ENCODE peak calls at places on chromosomes 4 and X, in seven cellular contexts. One of them, this sample, is unnamed.

GRCh38 chr4:108168672-108169562 is at the start of gene LEF1:
- DNase-seq in A549: no peak
- DNase-seq in IMR-90: peak; percentile 11
- DNase-seq in body of pancreas: peak; percentile 15
- DNase-seq in aorta: peak; percentile 75
- DNase-seq in neural progenitor cell: peak; percentile 93
- DNase-seq in cardiac muscle cell: peak; percentile 90
- DNase-seq in this sample: no peak

GRCh38 chr4:8768357-8768999 is 103.2 kb downstream of the HMX1 start:
- DNase-seq in aorta: peak; percentile 56
- DNase-seq in cardiac muscle cell: no peak
- DNase-seq in neural progenitor cell: no peak
- DNase-seq in body of pancreas: peak; percentile 5
- DNase-seq in IMR-90: no peak
- DNase-seq in A549: no peak
- DNase-seq in this sample: peak; percentile 7

GRCh38 chrX:3403748-3404147 is 57.3 kb upstream of the MXRA5 start:
- DNase-seq in A549: no peak
- DNase-seq in body of pancreas: no peak
- DNase-seq in neural progenitor cell: no peak
- DNase-seq in IMR-90: no peak
- DNase-seq in aorta: no peak
- DNase-seq in cardiac muscle cell: no peak
- DNase-seq in this sample: no peak

GRCh38 chr4:139176299-139177048 is 544 bp downstream of the ELF2 start:
- DNase-seq in neural progenitor cell: peak; percentile 90
- DNase-seq in aorta: peak; percentile 95
- DNase-seq in A549: peak; percentile 35
- DNase-seq in cardiac muscle cell: peak; percentile 86
- DNase-seq in IMR-90: peak; percentile 79
- DNase-seq in body of pancreas: peak; percentile 81
- DNase-seq in this sample: peak; percentile 87

GRCh38 chr4:62914758-62915157 is 1494.5 kb downstream of the TECRL start:
- DNase-seq in body of pancreas: no peak
- DNase-seq in A549: no peak
- DNase-seq in cardiac muscle cell: no peak
- DNase-seq in IMR-90: no peak
- DNase-seq in neural progenitor cell: no peak
- DNase-seq in aorta: no peak
- DNase-seq in this sample: no peak

GRCh38 chr4:73867783-73868182 is 1.4 kb upstream of the CXCL1 start:
- DNase-seq in neural progenitor cell: no peak
- DNase-seq in body of pancreas: peak; percentile 42
- DNase-seq in cardiac muscle cell: no peak
- DNase-seq in A549: peak; percentile 32
- DNase-seq in aorta: no peak
- DNase-seq in IMR-90: no peak
- DNase-seq in this sample: no peak

GRCh38 chr4:169024762-169025161 is 14.7 kb upstream of the CBR4 start:
- DNase-seq in cardiac muscle cell: peak; percentile 23
- DNase-seq in body of pancreas: no peak
- DNase-seq in IMR-90: peak; percentile 59
- DNase-seq in aorta: no peak
- DNase-seq in A549: peak; percentile 21
- DNase-seq in neural progenitor cell: peak; percentile 49
- DNase-seq in this sample: no peak

GRCh38 chr4:22385615-22386014 is 130.3 kb downstream of the ADGRA3 start:
- DNase-seq in cardiac muscle cell: no peak
- DNase-seq in body of pancreas: no peak
- DNase-seq in neural progenitor cell: no peak
- DNase-seq in IMR-90: peak; percentile 74
- DNase-seq in aorta: no peak
- DNase-seq in A549: no peak
- DNase-seq in this sample: no peak

GRCh38 chr4:24930136-24930535 is 17.3 kb upstream of the CCDC149 start:
- DNase-seq in cardiac muscle cell: no peak
- DNase-seq in aorta: no peak
- DNase-seq in A549: no peak
- DNase-seq in IMR-90: no peak
- DNase-seq in neural progenitor cell: no peak
- DNase-seq in body of pancreas: no peak
- DNase-seq in this sample: no peak

GRCh38 chr4:185955817-185956542 is 113.0 kb upstream of the TLR3 start:
- DNase-seq in cardiac muscle cell: no peak
- DNase-seq in body of pancreas: no peak
- DNase-seq in neural progenitor cell: peak; percentile 78
- DNase-seq in IMR-90: no peak
- DNase-seq in aorta: no peak
- DNase-seq in A549: no peak
- DNase-seq in this sample: no peak

GRCh38 chr4:21554036-21554435 is 394.5 kb downstream of the KCNIP4 start:
- DNase-seq in neural progenitor cell: no peak
- DNase-seq in cardiac muscle cell: peak; percentile 5
- DNase-seq in IMR-90: no peak
- DNase-seq in aorta: no peak
- DNase-seq in A549: no peak
- DNase-seq in body of pancreas: no peak
- DNase-seq in this sample: no peak

GRCh38 chr4:101227715-101228114 is 119.6 kb downstream of the PPP3CA start:
- DNase-seq in body of pancreas: no peak
- DNase-seq in IMR-90: no peak
- DNase-seq in aorta: no peak
- DNase-seq in cardiac muscle cell: no peak
- DNase-seq in neural progenitor cell: no peak
- DNase-seq in A549: no peak
- DNase-seq in this sample: no peak

GRCh38 chr4:1209821-1210220 is 37.4 kb upstream of the SPON2 start:
- DNase-seq in body of pancreas: peak; percentile 43
- DNase-seq in A549: no peak
- DNase-seq in neural progenitor cell: no peak
- DNase-seq in cardiac muscle cell: peak; percentile 60
- DNase-seq in IMR-90: peak; percentile 80
- DNase-seq in aorta: peak; percentile 91
- DNase-seq in this sample: peak; percentile 88

GRCh38 chr4:1207603-1208265 is 35.4 kb upstream of the SPON2 start:
- DNase-seq in A549: no peak
- DNase-seq in aorta: peak; percentile 80
- DNase-seq in IMR-90: peak; percentile 87
- DNase-seq in neural progenitor cell: no peak
- DNase-seq in cardiac muscle cell: no peak
- DNase-seq in body of pancreas: peak; percentile 75
- DNase-seq in this sample: peak; percentile 76

GRCh38 chr4:1207157-1207470 is 34.7 kb upstream of the SPON2 start:
- DNase-seq in body of pancreas: peak; percentile 13
- DNase-seq in neural progenitor cell: no peak
- DNase-seq in IMR-90: no peak
- DNase-seq in cardiac muscle cell: no peak
- DNase-seq in aorta: no peak
- DNase-seq in A549: no peak
- DNase-seq in this sample: peak; percentile 16

GRCh38 chr4:1208970-1209704 is 36.8 kb upstream of the SPON2 start:
- DNase-seq in IMR-90: peak; percentile 33
- DNase-seq in neural progenitor cell: no peak
- DNase-seq in aorta: peak; percentile 76
- DNase-seq in body of pancreas: peak; percentile 35
- DNase-seq in A549: no peak
- DNase-seq in cardiac muscle cell: no peak
- DNase-seq in this sample: peak; percentile 32

GRCh38 chr4:1208266-1208961 is 36.0 kb upstream of the SPON2 start:
- DNase-seq in IMR-90: no peak
- DNase-seq in cardiac muscle cell: no peak
- DNase-seq in neural progenitor cell: no peak
- DNase-seq in body of pancreas: peak; percentile 18
- DNase-seq in aorta: peak; percentile 72
- DNase-seq in A549: no peak
- DNase-seq in this sample: peak; percentile 43
- H3K4me1 ChIP-seq in IMR-90: peaks cover 38% of the 10 kb centered on the region
- H3K4me1 ChIP-seq in cardiac muscle cell: peaks cover 5% of the 10 kb centered on the region
- H3K4me1 ChIP-seq in neural progenitor cell: no peaks in the 10 kb centered on the region
- H3K4me1 ChIP-seq in body of pancreas: peaks cover 57% of the 10 kb centered on the region
- H3K4me1 ChIP-seq in aorta: no peaks in the 10 kb centered on the region
- H3K4me1 ChIP-seq in A549: no peaks in the 10 kb centered on the region
- H3K4me1 ChIP-seq in this sample: peaks cover 49% of the 10 kb centered on the region

GRCh38 chr4:180060159-180060889 is 2182.9 kb upstream of the TENM3 start:
- DNase-seq in IMR-90: peak; percentile 37
- DNase-seq in aorta: no peak
- DNase-seq in body of pancreas: no peak
- DNase-seq in neural progenitor cell: peak; percentile 39
- DNase-seq in A549: peak; percentile 1
- DNase-seq in cardiac muscle cell: peak; percentile 21
- DNase-seq in this sample: no peak

GRCh38 chr4:180057891-180058643 is 2185.1 kb upstream of the TENM3 start:
- DNase-seq in A549: peak; percentile 3
- DNase-seq in IMR-90: no peak
- DNase-seq in neural progenitor cell: peak; percentile 61
- DNase-seq in aorta: peak; percentile 75
- DNase-seq in cardiac muscle cell: peak; percentile 49
- DNase-seq in body of pancreas: no peak
- DNase-seq in this sample: no peak

GRCh38 chr4:180057198-180057821 is 2185.9 kb upstream of the TENM3 start:
- DNase-seq in A549: peak; percentile 1
- DNase-seq in neural progenitor cell: peak; percentile 39
- DNase-seq in cardiac muscle cell: peak; percentile 27
- DNase-seq in body of pancreas: no peak
- DNase-seq in aorta: no peak
- DNase-seq in IMR-90: no peak
- DNase-seq in this sample: no peak

GRCh38 chr4:180059216-180059881 is 2183.9 kb upstream of the TENM3 start:
- DNase-seq in A549: peak; percentile 0
- DNase-seq in body of pancreas: no peak
- DNase-seq in cardiac muscle cell: peak; percentile 57
- DNase-seq in IMR-90: no peak
- DNase-seq in neural progenitor cell: peak; percentile 74
- DNase-seq in aorta: peak; percentile 72
- DNase-seq in this sample: no peak

GRCh38 chr4:180058731-180059215 is 2184.4 kb upstream of the TENM3 start:
- DNase-seq in IMR-90: peak; percentile 44
- DNase-seq in neural progenitor cell: peak; percentile 76
- DNase-seq in cardiac muscle cell: peak; percentile 77
- DNase-seq in body of pancreas: peak; percentile 23
- DNase-seq in A549: peak; percentile 10
- DNase-seq in aorta: peak; percentile 77
- DNase-seq in this sample: no peak
- H3K27ac ChIP-seq in IMR-90: no peak overlapping the region
- H3K27ac ChIP-seq in neural progenitor cell: no peak overlapping the region
- H3K27ac ChIP-seq in cardiac muscle cell: no peak overlapping the region
- H3K27ac ChIP-seq in body of pancreas: no peak overlapping the region
- H3K27ac ChIP-seq in A549: peak overlapping the region; percentile 67
- H3K27ac ChIP-seq in aorta: no peak overlapping the region
- H3K27ac ChIP-seq in this sample: no peak overlapping the region

GRCh38 chr4:184805462-184806245 is 20.1 kb downstream of the ACSL1 start:
- DNase-seq in aorta: no peak
- DNase-seq in body of pancreas: peak; percentile 86
- DNase-seq in cardiac muscle cell: no peak
- DNase-seq in neural progenitor cell: no peak
- DNase-seq in IMR-90: no peak
- DNase-seq in A549: no peak
- DNase-seq in this sample: peak; percentile 84

GRCh38 chr4:184807261-184807660 is 18.5 kb downstream of the ACSL1 start:
- DNase-seq in cardiac muscle cell: no peak
- DNase-seq in body of pancreas: peak; percentile 30
- DNase-seq in neural progenitor cell: no peak
- DNase-seq in A549: no peak
- DNase-seq in IMR-90: no peak
- DNase-seq in aorta: no peak
- DNase-seq in this sample: no peak

GRCh38 chr4:184807797-184808718 is 17.7 kb downstream of the ACSL1 start:
- DNase-seq in aorta: no peak
- DNase-seq in neural progenitor cell: peak; percentile 95
- DNase-seq in A549: no peak
- DNase-seq in cardiac muscle cell: peak; percentile 41
- DNase-seq in IMR-90: peak; percentile 91
- DNase-seq in body of pancreas: no peak
- DNase-seq in this sample: no peak

GRCh38 chr4:184806246-184806550 is 19.6 kb downstream of the ACSL1 start:
- DNase-seq in A549: no peak
- DNase-seq in neural progenitor cell: no peak
- DNase-seq in cardiac muscle cell: no peak
- DNase-seq in IMR-90: no peak
- DNase-seq in aorta: no peak
- DNase-seq in body of pancreas: no peak
- DNase-seq in this sample: no peak

GRCh38 chr4:184806711-184807110 is 19.1 kb downstream of the ACSL1 start:
- DNase-seq in A549: no peak
- DNase-seq in aorta: no peak
- DNase-seq in body of pancreas: no peak
- DNase-seq in cardiac muscle cell: no peak
- DNase-seq in neural progenitor cell: no peak
- DNase-seq in IMR-90: no peak
- DNase-seq in this sample: no peak
- H3K4me1 ChIP-seq in A549: peaks cover 36% of the 10 kb centered on the region
- H3K4me1 ChIP-seq in aorta: peaks cover 8% of the 10 kb centered on the region
- H3K4me1 ChIP-seq in body of pancreas: peaks cover 54% of the 10 kb centered on the region
- H3K4me1 ChIP-seq in cardiac muscle cell: peaks cover 39% of the 10 kb centered on the region
- H3K4me1 ChIP-seq in neural progenitor cell: peaks cover 8% of the 10 kb centered on the region
- H3K4me1 ChIP-seq in IMR-90: peaks cover 3% of the 10 kb centered on the region
- H3K4me1 ChIP-seq in this sample: peaks cover 84% of the 10 kb centered on the region

GRCh38 chr4:128571747-128572146 is 237.8 kb upstream of the JADE1 start:
- DNase-seq in aorta: no peak
- DNase-seq in IMR-90: peak; percentile 96
- DNase-seq in A549: peak; percentile 70
- DNase-seq in cardiac muscle cell: no peak
- DNase-seq in body of pancreas: peak; percentile 80
- DNase-seq in neural progenitor cell: no peak
- DNase-seq in this sample: no peak

GRCh38 chr4:128570380-128570779 is 239.1 kb upstream of the JADE1 start:
- DNase-seq in neural progenitor cell: no peak
- DNase-seq in aorta: no peak
- DNase-seq in IMR-90: peak; percentile 62
- DNase-seq in A549: no peak
- DNase-seq in body of pancreas: peak; percentile 33
- DNase-seq in cardiac muscle cell: no peak
- DNase-seq in this sample: peak; percentile 31

GRCh38 chr4:128573781-128574508 is 235.6 kb upstream of the JADE1 start:
- DNase-seq in body of pancreas: no peak
- DNase-seq in A549: peak; percentile 83
- DNase-seq in aorta: no peak
- DNase-seq in cardiac muscle cell: peak; percentile 74
- DNase-seq in neural progenitor cell: no peak
- DNase-seq in IMR-90: peak; percentile 91
- DNase-seq in this sample: no peak

GRCh38 chr4:128574706-128575105 is 234.8 kb upstream of the JADE1 start:
- DNase-seq in A549: peak; percentile 52
- DNase-seq in cardiac muscle cell: peak; percentile 65
- DNase-seq in neural progenitor cell: peak; percentile 86
- DNase-seq in body of pancreas: peak; percentile 87
- DNase-seq in IMR-90: peak; percentile 68
- DNase-seq in aorta: no peak
- DNase-seq in this sample: peak; percentile 49

DNA sequence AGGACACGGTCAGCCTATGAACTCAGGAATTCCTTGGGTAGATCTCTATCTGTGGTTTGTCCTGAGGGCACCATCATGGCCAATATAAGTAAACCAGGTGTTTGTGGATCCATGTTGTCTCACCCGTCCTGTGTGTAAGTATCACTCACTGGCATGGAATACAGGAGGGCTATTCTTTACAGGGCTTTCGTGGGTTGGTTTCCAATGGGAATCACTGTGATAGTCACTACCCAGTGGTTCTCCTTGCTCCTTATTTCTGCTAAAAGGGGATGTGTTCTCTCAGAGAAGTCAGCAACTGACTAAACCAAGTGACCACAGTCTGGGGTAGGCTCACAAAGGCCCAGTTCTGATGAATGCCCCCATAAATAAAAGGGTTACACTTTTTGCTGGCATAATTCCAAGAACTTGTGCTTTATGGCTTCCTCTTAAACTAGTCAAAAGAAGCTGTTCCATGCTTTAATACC is 236.7 kb upstream of the JADE1 start:
- DNase-seq in IMR-90: no peak
- DNase-seq in body of pancreas: no peak
- DNase-seq in neural progenitor cell: no peak
- DNase-seq in cardiac muscle cell: no peak
- DNase-seq in A549: no peak
- DNase-seq in aorta: no peak
- DNase-seq in this sample: no peak
- H3K27ac ChIP-seq in IMR-90: peak overlapping the region; percentile 57
- H3K27ac ChIP-seq in body of pancreas: peak overlapping the region; percentile 66
- H3K27ac ChIP-seq in neural progenitor cell: no peak overlapping the region
- H3K27ac ChIP-seq in cardiac muscle cell: no peak overlapping the region
- H3K27ac ChIP-seq in A549: peak overlapping the region; percentile 97
- H3K27ac ChIP-seq in aorta: no peak overlapping the region
- H3K27ac ChIP-seq in this sample: peak overlapping the region; percentile 78

This sample was measured in left ventricle myocardium inferior.